ENCODE peak calls at places on chromosome 4, in nine cellular contexts. D, E, R, B, U, M, Q, G and C are unnamed samples.
A peak's percentile ranks its signal among the peaks of the same experiment; 100 is the strongest.

GRCh38 chr4:184506527-184507121 is 32.3 kb upstream of the IRF2 start:
- DNase-seq in D (no peak), E (no peak), R (peak; percentile 22), B (no peak), U (peak; percentile 8), M (peak; percentile 50), Q (no peak), G (no peak), C (no peak)

GRCh38 chr4:168877779-168878491 is 132.1 kb downstream of the CBR4 start:
- DNase-seq in D (no peak), E (no peak), R (no peak), B (no peak), U (no peak), M (peak; percentile 77), Q (peak; percentile 78), G (peak; percentile 45), C (peak; percentile 3)

GRCh38 chr4:81714251-81714650 is 242.5 kb upstream of the RASGEF1B start:
- DNase-seq in D (no peak), E (no peak), R (no peak), B (no peak), U (no peak), M (peak; percentile 52), Q (peak; percentile 38), G (no peak), C (no peak)

GRCh38 chr4:24488399-24489164 is 95.8 kb downstream of the DHX15 start:
- DNase-seq in D (peak; percentile 36), E (peak; percentile 63), R (peak; percentile 76), B (peak; percentile 82), U (peak; percentile 67), M (peak; percentile 93), Q (peak; percentile 81), G (no peak), C (peak; percentile 37)

GRCh38 chr4:5220028-5220427 is 168.7 kb downstream of the STK32B start:
- DNase-seq in D (no peak), E (no peak), R (no peak), B (no peak), U (no peak), M (peak; percentile 58), Q (peak; percentile 70), G (no peak), C (no peak)

GRCh38 chr4:173073939-173074500 is 94.6 kb upstream of the GALNT7 start:
- DNase-seq in D (no peak), E (no peak), R (no peak), B (no peak), U (no peak), M (peak; percentile 70), Q (peak; percentile 14), G (no peak), C (no peak)

GRCh38 chr4:116829187-116829586 is 256.2 kb downstream of the TRAM1L1 start:
- DNase-seq in D (no peak), E (no peak), R (no peak), B (no peak), U (peak; percentile 0), M (peak; percentile 12), Q (no peak), G (no peak), C (no peak)

GRCh38 chr4:98284640-98285046 is 23.5 kb downstream of the RAP1GDS1 start:
- DNase-seq in D (no peak), E (no peak), R (no peak), B (peak; percentile 3), U (no peak), M (peak; percentile 91), Q (peak; percentile 59), G (no peak), C (no peak)

GRCh38 chr4:113643505-113643904 is 118.0 kb downstream of the CAMK2D start:
- DNase-seq in D (no peak), E (no peak), R (no peak), B (no peak), U (no peak), M (no peak), Q (no peak), G (no peak), C (no peak)

GRCh38 chr4:143641406-143641805 is 59.1 kb downstream of the FREM3 start:
- DNase-seq in D (no peak), E (no peak), R (no peak), B (no peak), U (no peak), M (no peak), Q (no peak), G (no peak), C (no peak)

GRCh38 chr4:153490985-153491483 is 24.9 kb downstream of the TMEM131L start:
- DNase-seq in D (no peak), E (no peak), R (no peak), B (no peak), U (no peak), M (no peak), Q (no peak), G (no peak), C (no peak)

GRCh38 chr4:77092832-77093800 is 17.3 kb upstream of the CCNI start:
- DNase-seq in D (no peak), E (no peak), R (no peak), B (no peak), U (no peak), M (no peak), Q (no peak), G (no peak), C (no peak)

GRCh38 chr4:87249620-87250019 is 29.2 kb upstream of the KLHL8 start:
- DNase-seq in D (no peak), E (no peak), R (no peak), B (no peak), U (no peak), M (no peak), Q (no peak), G (no peak), C (no peak)

GRCh38 chr4:3291969-3292570 is 751 bp upstream of the RGS12 start:
- DNase-seq in D (peak; percentile 21), E (no peak), R (no peak), B (peak; percentile 59), U (peak; percentile 36), M (peak; percentile 57), Q (peak; percentile 75), G (no peak), C (no peak)